ENCODE peak calls at places on chromosome 7, in nine cellular contexts. X is NB4, H is GM12865, L is cardiac muscle cell, O is RWPE1, M is Calu3, Y is IMR-90, D is GM10248, B is H1. A is an unnamed sample.

GRCh38 chr7:108094375-108094774 is 35.8 kb downstream of the LAMB4 start:
- DNase-seq in X (no peak), H (no peak), L (peak), O (no peak), M (no peak), Y (peak), D (no peak), B (no peak), A (no peak)

GRCh38 chr7:20542594-20542993 is 72.9 kb upstream of the ABCB5 start:
- DNase-seq in X (no peak), H (no peak), L (peak), O (peak), M (no peak), Y (no peak), D (no peak), B (no peak), A (no peak)

GRCh38 chr7:80918909-80919721 is at the start of gene SEMA3C:
- DNase-seq in X (peak), H (no peak), L (peak), O (peak), M (peak), Y (peak), D (peak), B (peak), A (peak)

GRCh38 chr7:66558201-66558641 is 70.5 kb upstream of the KCTD7 start:
- DNase-seq in X (no peak), H (no peak), L (no peak), O (no peak), M (no peak), Y (no peak), D (no peak), B (no peak), A (no peak)

GRCh38 chr7:22116451-22117027 is 170.8 kb upstream of the CDCA7L start:
- DNase-seq in X (no peak), H (peak), L (no peak), O (no peak), M (no peak), Y (peak), D (no peak), B (no peak), A (no peak)

GRCh38 chr7:42237162-42237821 is at the start of gene GLI3:
- DNase-seq in X (peak), H (peak), L (peak), O (peak), M (peak), Y (peak), D (peak), B (no peak), A (peak)

GRCh38 chr7:74252893-74253292 is 1.3 kb downstream of the RFC2 start:
- DNase-seq in X (no peak), H (peak), L (no peak), O (no peak), M (no peak), Y (no peak), D (no peak), B (no peak), A (no peak)

GRCh38 chr7:99390941-99391602 is 16.5 kb downstream of the ARPC1B start:
- DNase-seq in X (peak), H (no peak), L (no peak), O (no peak), M (no peak), Y (no peak), D (no peak), B (no peak), A (no peak)

GRCh38 chr7:46163245-46163644 is 242.2 kb upstream of the IGFBP3 start:
- DNase-seq in X (no peak), H (no peak), L (no peak), O (no peak), M (no peak), Y (no peak), D (no peak), B (no peak), A (no peak)

GRCh38 chr7:81690251-81690650 is 79.6 kb downstream of the HGF start:
- DNase-seq in X (no peak), H (no peak), L (peak), O (no peak), M (no peak), Y (no peak), D (no peak), B (no peak), A (no peak)

GRCh38 chr7:17677408-17677807 is 262.9 kb downstream of the SNX13 start:
- DNase-seq in X (no peak), H (no peak), L (peak), O (no peak), M (no peak), Y (peak), D (no peak), B (no peak), A (no peak)

GRCh38 chr7:47617131-47617530 is 35.2 kb upstream of the TNS3 start:
- DNase-seq in X (no peak), H (no peak), L (no peak), O (no peak), M (no peak), Y (no peak), D (no peak), B (no peak), A (no peak)

GRCh38 chr7:134121632-134122139 is 5.5 kb upstream of the LRGUK start:
- DNase-seq in X (peak), H (no peak), L (no peak), O (no peak), M (no peak), Y (no peak), D (no peak), B (no peak), A (no peak)

GRCh38 chr7:105097619-105098018 is 83.6 kb downstream of the KMT2E start:
- DNase-seq in X (no peak), H (no peak), L (peak), O (peak), M (no peak), Y (peak), D (no peak), B (no peak), A (no peak)

GRCh38 chr7:73606801-73607691 is 17.3 kb downstream of the MLXIPL start:
- DNase-seq in X (peak), H (peak), L (peak), O (peak), M (peak), Y (peak), D (peak), B (no peak), A (no peak)

GRCh38 chr7:29196191-29196590 is 1.6 kb downstream of the CHN2 start:
- DNase-seq in X (no peak), H (peak), L (no peak), O (no peak), M (no peak), Y (no peak), D (no peak), B (no peak), A (no peak)

GRCh38 chr7:1537631-1538412 is 7.3 kb downstream of the MAFK start:
- DNase-seq in X (no peak), H (no peak), L (peak), O (peak), M (peak), Y (peak), D (no peak), B (no peak), A (peak)

GRCh38 chr7:128021361-128021760 is 9.9 kb downstream of the LRRC4 start:
- DNase-seq in X (no peak), H (no peak), L (no peak), O (peak), M (peak), Y (peak), D (no peak), B (no peak), A (no peak)

GRCh38 chr7:50664461-50664922 is 99.3 kb upstream of the DDC start:
- DNase-seq in X (peak), H (peak), L (peak), O (peak), M (no peak), Y (peak), D (peak), B (no peak), A (no peak)

GRCh38 chr7:2432910-2433712 is 29.7 kb downstream of the CHST12 start:
- DNase-seq in X (no peak), H (no peak), L (no peak), O (no peak), M (no peak), Y (no peak), D (no peak), B (no peak), A (no peak)

GRCh38 chr7:18590259-18590658 is 94.7 kb downstream of the HDAC9 start:
- DNase-seq in X (peak), H (no peak), L (peak), O (no peak), M (no peak), Y (no peak), D (no peak), B (no peak), A (no peak)

GRCh38 chr7:27944626-27945025 is 204.7 kb downstream of the TAX1BP1 start:
- DNase-seq in X (no peak), H (no peak), L (no peak), O (no peak), M (no peak), Y (no peak), D (no peak), B (no peak), A (no peak)

GRCh38 chr7:9945882-9946281 is 1027.8 kb upstream of the PHF14 start:
- DNase-seq in X (no peak), H (no peak), L (no peak), O (no peak), M (no peak), Y (no peak), D (no peak), B (no peak), A (no peak)

DNA sequence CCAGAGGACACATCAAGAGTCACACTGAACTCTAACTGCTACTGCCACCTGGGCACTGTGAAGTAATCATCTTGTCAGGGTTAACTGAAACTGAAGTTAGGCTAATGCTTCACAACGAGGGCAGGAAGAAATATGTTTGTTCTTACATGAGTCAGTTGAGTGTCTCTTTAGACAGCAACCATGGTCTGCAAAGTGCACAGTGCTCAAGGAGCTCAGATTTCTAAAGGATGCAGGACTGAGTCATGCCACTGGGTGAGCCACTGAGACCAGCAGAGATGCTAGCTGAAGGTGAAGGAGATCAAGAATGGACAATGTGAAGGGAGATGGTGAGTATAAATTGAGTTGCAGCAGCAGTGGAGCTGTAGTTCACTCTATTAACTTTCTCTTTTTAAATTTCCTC is 76.0 kb upstream of the CTTNBP2 start:
- DNase-seq in X (no peak), H (no peak), L (no peak), O (peak), M (peak), Y (peak), D (no peak), B (no peak), A (no peak)
- TF ChIP-seq CTCF in X (no peak), H (peak), L (no peak), O (no peak), M (peak), Y (no peak), D (no peak), B (no peak), A (no peak)

DNA sequence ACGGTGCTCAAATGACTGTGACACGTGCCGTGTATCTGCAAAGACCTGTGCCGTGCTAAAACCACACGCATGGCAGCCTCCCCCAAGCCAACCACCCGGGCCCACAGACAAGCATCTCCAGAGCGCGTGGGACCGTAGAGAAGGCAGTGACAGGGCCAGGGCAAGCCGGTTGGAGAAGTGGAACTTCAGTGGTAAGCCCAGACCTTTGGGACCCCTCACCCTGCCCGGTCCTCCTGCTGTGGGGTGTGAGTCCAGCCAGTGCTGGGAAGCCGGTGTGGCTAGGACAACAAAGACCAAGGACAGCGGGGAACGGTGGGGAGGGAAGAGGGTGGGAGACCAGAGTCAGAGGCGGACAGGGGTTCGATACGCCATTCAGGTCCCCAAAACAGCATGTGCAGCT is 476.2 kb downstream of the DNAJB6 start:
- DNase-seq in X (no peak), H (no peak), L (no peak), O (no peak), M (no peak), Y (no peak), D (no peak), B (no peak), A (no peak)
- TF ChIP-seq CTCF in X (no peak), H (no peak), L (no peak), O (no peak), M (no peak), Y (no peak), D (no peak), B (no peak), A (no peak)

GRCh38 chr7:114345494-114345893 is 69.1 kb upstream of the FOXP2 start:
- DNase-seq in X (no peak), H (no peak), L (peak), O (peak), M (no peak), Y (peak), D (no peak), B (no peak), A (no peak)
- TF ChIP-seq CTCF in X (no peak), H (no peak), L (no peak), O (no peak), M (no peak), Y (no peak), D (no peak), B (no peak), A (no peak)

GRCh38 chr7:141430426-141431142 is 120.6 kb upstream of the AGK start:
- DNase-seq in X (no peak), H (no peak), L (no peak), O (no peak), M (no peak), Y (no peak), D (no peak), B (no peak), A (no peak)
- TF ChIP-seq CTCF in X (no peak), H (no peak), L (no peak), O (no peak), M (no peak), Y (no peak), D (no peak), B (peak), A (no peak)

DNA sequence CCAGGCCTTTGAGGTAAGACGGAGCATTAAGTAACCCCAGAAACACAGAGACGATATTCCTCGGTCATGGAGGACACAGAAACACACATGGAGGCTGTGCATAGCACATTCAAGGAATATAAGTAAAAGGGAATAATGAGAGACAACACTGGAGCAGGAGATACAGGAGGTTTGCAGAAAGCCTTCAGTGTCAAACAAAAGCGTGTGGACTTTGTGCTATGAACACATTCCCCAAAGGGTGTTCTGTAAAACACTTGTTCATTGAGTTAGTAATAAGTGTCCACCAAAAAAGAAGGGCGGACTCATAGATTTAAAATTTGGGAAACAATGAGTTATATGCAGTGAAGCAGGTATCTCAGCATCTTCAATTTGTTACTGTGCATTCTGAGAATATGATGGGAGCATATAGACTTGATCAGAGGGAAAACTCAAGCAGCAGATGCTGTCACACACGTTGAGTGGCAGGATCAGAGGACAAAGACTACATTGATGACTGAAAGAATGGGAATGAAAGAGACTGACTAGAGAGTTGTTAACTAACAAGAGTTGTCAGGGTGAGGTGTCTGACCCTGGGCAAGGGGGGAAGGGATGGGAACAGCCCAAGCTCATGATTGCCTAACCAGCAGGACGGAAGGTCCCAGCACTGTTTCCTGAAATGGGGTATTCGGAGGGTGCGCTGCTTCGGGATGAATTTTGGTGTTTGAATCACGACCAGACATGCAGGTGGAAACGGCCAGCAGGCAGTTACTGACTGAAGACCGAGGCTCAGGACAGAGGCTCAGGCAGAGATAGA is 85.2 kb upstream of the VIPR2 start:
- DNase-seq in X (no peak), H (no peak), L (no peak), O (no peak), M (no peak), Y (no peak), D (no peak), B (no peak), A (no peak)
- TF ChIP-seq CTCF in X (no peak), H (no peak), L (no peak), O (no peak), M (no peak), Y (no peak), D (no peak), B (no peak), A (no peak)

GRCh38 chr7:24555184-24555583 is 18.1 kb upstream of the PALS2 start:
- DNase-seq in X (no peak), H (no peak), L (no peak), O (no peak), M (no peak), Y (no peak), D (no peak), B (no peak), A (no peak)
- TF ChIP-seq CTCF in X (no peak), H (no peak), L (no peak), O (no peak), M (no peak), Y (no peak), D (no peak), B (no peak), A (no peak)

GRCh38 chr7:156029460-156030007 is 217.3 kb upstream of the SHH start:
- DNase-seq in X (no peak), H (no peak), L (no peak), O (no peak), M (no peak), Y (no peak), D (no peak), B (no peak), A (no peak)
- TF ChIP-seq CTCF in X (no peak), H (no peak), L (no peak), O (no peak), M (no peak), Y (no peak), D (no peak), B (no peak), A (no peak)

DNA sequence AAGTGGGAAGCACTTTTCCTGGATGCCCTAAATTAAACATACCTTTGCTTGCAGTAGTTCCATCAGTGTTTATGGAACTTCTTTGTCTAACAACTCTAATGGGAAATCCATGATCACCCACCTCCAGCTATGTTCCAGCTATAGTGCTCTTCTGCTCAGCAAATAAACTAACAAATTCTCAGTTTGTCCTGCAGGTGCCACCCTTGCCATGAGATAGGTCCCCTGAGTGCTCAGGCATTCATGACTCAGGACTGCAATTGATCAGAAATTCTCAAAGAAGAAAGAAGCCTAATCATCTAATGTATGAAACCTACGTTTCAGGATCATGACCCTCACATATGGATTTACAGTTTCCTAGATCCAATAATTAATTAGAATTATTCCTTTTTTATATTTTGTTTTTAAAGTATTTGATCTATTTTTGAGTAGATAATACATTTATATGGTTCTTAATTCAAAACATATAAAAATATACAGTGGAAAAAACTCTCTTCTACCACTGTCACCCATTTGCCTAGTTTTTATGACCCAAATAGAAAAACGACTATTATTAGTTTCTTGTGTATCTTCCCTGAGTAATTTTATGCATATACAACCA is 48.7 kb upstream of the DYNC1I1 start:
- DNase-seq in X (peak), H (peak), L (peak), O (peak), M (peak), Y (peak), D (peak), B (peak), A (no peak)
- TF ChIP-seq CTCF in X (peak), H (peak), L (peak), O (peak), M (no peak), Y (peak), D (peak), B (peak), A (peak)

GRCh38 chr7:84985073-84985784 is 201.6 kb downstream of the SEMA3D start:
- DNase-seq in X (no peak), H (no peak), L (peak), O (no peak), M (no peak), Y (peak), D (no peak), B (no peak), A (no peak)
- TF ChIP-seq CTCF in X (no peak), H (no peak), L (no peak), O (no peak), M (no peak), Y (no peak), D (no peak), B (no peak), A (no peak)

GRCh38 chr7:142298009-142298408 is 40.2 kb upstream of the PRSS58 start:
- DNase-seq in X (peak), H (no peak), L (no peak), O (no peak), M (no peak), Y (no peak), D (no peak), B (peak), A (no peak)
- TF ChIP-seq CTCF in X (peak), H (no peak), L (no peak), O (no peak), M (no peak), Y (peak), D (no peak), B (peak), A (no peak)

A was measured in omental fat pad.